ENCODE peak calls at places on chromosomes 11 and 22, in five cellular contexts. X is CD4-positive, CD25-positive, alpha-beta regulatory T cell; M is heart left ventricle; A is K562; P is tibial nerve. W is an unnamed sample. For H3K4me1, the result is how much of the 10 kb centered on the place peaks cover.

GRCh38 chr11:118857385-118857784 is 26.3 kb upstream of the CXCR5 start:
- DNase-seq in X (no peak), M (no peak), A (no peak), P (no peak), W (no peak)

GRCh38 chr22:44391026-44391425 is 78.3 kb upstream of the SHISAL1 start:
- DNase-seq in X (no peak), M (peak), A (no peak), P (no peak), W (peak)

GRCh38 chr11:117083011-117083940 is 15.0 kb downstream of the SIK3 start:
- DNase-seq in X (no peak), M (no peak), A (no peak), P (no peak), W (no peak)

GRCh38 chr11:36264601-36265344 is 24.5 kb downstream of the COMMD9 start:
- DNase-seq in X (no peak), M (no peak), A (no peak), P (no peak), W (no peak)

GRCh38 chr11:46900091-46900746 is 18.1 kb downstream of the LRP4 start:
- DNase-seq in X (no peak), M (no peak), A (no peak), P (no peak), W (no peak)

GRCh38 chr11:56855217-56855616 is 106.7 kb upstream of the OR9G4 start:
- DNase-seq in X (no peak), M (no peak), A (no peak), P (no peak), W (peak)

GRCh38 chr11:14308114-14308896 is 50.7 kb downstream of the RRAS2 start:
- DNase-seq in X (peak), M (no peak), A (peak), P (no peak), W (no peak)

GRCh38 chr11:11534981-11535380 is 86.8 kb downstream of the GALNT18 start:
- DNase-seq in X (no peak), M (peak), A (no peak), P (no peak), W (no peak)

GRCh38 chr22:40368016-40368415 is 2.4 kb upstream of the SGSM3 start:
- DNase-seq in X (no peak), M (no peak), A (no peak), P (no peak), W (no peak)

GRCh38 chr11:117839936-117840813 is 15.6 kb upstream of the FXYD2 start:
- DNase-seq in X (no peak), M (peak), A (no peak), P (no peak), W (no peak)

GRCh38 chr11:35487532-35488078 is 37.8 kb downstream of the PAMR1 start:
- DNase-seq in X (no peak), M (peak), A (peak), P (peak), W (peak)

GRCh38 chr22:22508274-22509176 is at the start of gene ZNF280B:
- DNase-seq in X (peak), M (peak), A (peak), P (no peak), W (peak)

GRCh38 chr11:128904872-128905344 is 13.8 kb downstream of the KCNJ5 start:
- DNase-seq in X (no peak), M (peak), A (peak), P (no peak), W (peak)

GRCh38 chr11:20127671-20128527 is 32.4 kb downstream of the DBX1 start:
- DNase-seq in X (peak), M (peak), A (peak), P (peak), W (peak)

GRCh38 chr11:6927030-6927617 is 898 bp downstream of the ZNF215 start:
- DNase-seq in X (no peak), M (no peak), A (no peak), P (no peak), W (no peak)

GRCh38 chr22:23075525-23076216 is 5.4 kb downstream of the GNAZ start:
- DNase-seq in X (no peak), M (no peak), A (no peak), P (no peak), W (no peak)

GRCh38 chr22:47195676-47196492 is 433.4 kb downstream of the TBC1D22A start:
- DNase-seq in X (no peak), M (no peak), A (no peak), P (peak), W (no peak)

GRCh38 chr11:2212411-2213251 is 41.0 kb upstream of the TH start:
- DNase-seq in X (no peak), M (no peak), A (no peak), P (no peak), W (no peak)

DNA sequence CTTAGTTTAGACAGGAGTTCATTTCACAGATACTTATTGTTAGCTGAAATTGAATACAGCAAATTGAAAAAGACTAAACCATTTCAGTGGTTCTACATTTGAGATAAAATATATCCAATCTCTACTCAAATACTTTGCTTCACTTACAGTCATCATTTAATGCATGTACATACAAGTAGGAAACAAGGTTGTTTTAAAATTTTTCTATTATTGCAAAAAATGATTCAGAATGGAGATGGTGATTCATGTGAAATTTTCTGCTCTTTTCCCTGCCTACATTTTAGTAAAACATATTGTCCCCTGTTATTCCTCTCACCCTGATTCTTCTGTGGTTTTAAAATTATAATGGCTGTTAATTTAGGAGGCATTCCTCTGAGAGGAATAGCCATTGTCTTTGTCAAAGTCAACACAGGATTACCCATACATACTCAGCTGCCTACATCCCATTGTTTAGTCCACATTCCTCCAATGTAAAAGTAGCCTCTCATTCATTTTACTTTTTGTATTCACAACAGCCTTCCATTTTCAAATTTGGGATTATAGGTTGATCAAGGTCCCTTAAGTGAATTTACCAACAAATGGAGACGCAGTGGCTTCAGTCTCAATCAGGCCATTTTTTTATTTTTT is 60.1 kb downstream of the TRPC6 start:
- DNase-seq in X (no peak), M (no peak), A (no peak), P (no peak), W (no peak)
- H3K4me3 ChIP-seq in X (no peak), M (no peak), A (no peak), P (no peak), W (no peak)

GRCh38 chr22:45994516-45995404 is 17.8 kb upstream of the WNT7B start:
- DNase-seq in X (peak), M (peak), A (peak), P (peak), W (peak)

GRCh38 chr22:45995405-45996101 is 18.6 kb upstream of the WNT7B start:
- DNase-seq in X (no peak), M (peak), A (no peak), P (no peak), W (no peak)

GRCh38 chr22:45997775-45998637 is 21.0 kb upstream of the WNT7B start:
- DNase-seq in X (no peak), M (peak), A (no peak), P (no peak), W (no peak)

GRCh38 chr22:45997077-45997774 is 20.3 kb upstream of the WNT7B start:
- DNase-seq in X (no peak), M (peak), A (peak), P (peak), W (peak)

GRCh38 chr22:45996241-45997076 is 19.5 kb upstream of the WNT7B start:
- DNase-seq in X (no peak), M (peak), A (no peak), P (no peak), W (no peak)
- H3K4me1 ChIP-seq in X (under half), M (half or more), A (under half), P (under half), W (under half)

GRCh38 chr11:68031136-68031459 is 617 bp downstream of the NDUFS8 start:
- DNase-seq in X (no peak), M (no peak), A (no peak), P (no peak), W (no peak)

GRCh38 chr11:68030318-68031135 is at the start of gene NDUFS8:
- DNase-seq in X (peak), M (peak), A (peak), P (peak), W (peak)

GRCh38 chr11:68033708-68034045 is 3.2 kb downstream of the NDUFS8 start:
- DNase-seq in X (no peak), M (peak), A (no peak), P (no peak), W (no peak)

GRCh38 chr11:68032997-68033707 is 2.7 kb downstream of the NDUFS8 start:
- DNase-seq in X (no peak), M (no peak), A (no peak), P (no peak), W (peak)

DNA sequence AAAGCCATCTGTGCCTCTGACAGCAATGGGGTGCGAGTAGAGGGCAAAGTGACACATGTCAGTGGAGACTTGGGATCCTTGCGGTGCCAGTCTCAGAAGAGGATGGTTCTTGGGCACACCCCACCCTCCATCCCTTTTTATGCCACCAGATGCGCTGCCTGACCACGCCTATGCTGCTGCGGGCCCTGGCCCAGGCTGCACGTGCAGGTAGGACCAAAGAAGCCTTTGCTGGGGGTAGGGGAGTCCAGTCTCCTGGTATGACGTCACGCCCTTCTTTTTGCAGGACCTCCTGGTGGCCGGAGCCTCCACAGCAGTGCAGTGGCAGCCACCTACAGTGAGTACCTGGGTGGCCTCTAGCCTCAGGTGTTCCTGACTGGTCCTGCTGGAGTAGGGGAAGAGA is 1.5 kb downstream of the NDUFS8 start:
- DNase-seq in X (no peak), M (no peak), A (no peak), P (no peak), W (no peak)
- H3K4me3 ChIP-seq in X (no peak), M (peak), A (no peak), P (no peak), W (no peak)

GRCh38 chr11:12687740-12688139 is 13.5 kb downstream of the TEAD1 start:
- DNase-seq in X (no peak), M (no peak), A (peak), P (no peak), W (no peak)

GRCh38 chr11:12685229-12685628 is 11.0 kb downstream of the TEAD1 start:
- DNase-seq in X (no peak), M (no peak), A (no peak), P (no peak), W (no peak)

GRCh38 chr11:12689029-12689755 is 15.0 kb downstream of the TEAD1 start:
- DNase-seq in X (no peak), M (no peak), A (no peak), P (no peak), W (no peak)

GRCh38 chr11:12686246-12687060 is 12.2 kb downstream of the TEAD1 start:
- DNase-seq in X (no peak), M (no peak), A (no peak), P (no peak), W (no peak)

DNA sequence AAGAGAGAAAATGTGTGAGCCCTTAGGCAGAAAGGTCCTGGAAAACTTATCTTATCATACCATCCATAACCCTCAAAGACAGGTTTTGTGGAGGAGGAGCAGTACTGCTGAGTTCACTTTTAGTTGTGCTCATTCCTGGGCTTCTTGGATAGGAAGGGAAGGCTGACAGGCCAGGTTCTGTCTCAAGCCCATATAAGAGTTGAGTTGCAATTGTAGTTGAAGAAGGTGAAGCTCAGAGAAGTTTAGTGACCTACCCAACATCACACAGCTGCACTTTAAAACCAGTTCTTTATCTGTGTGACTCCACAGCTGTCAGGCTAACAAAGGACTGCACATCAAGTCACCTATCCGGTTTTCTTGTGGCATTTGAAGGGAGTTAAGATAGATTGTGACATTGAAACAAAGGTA is 13.0 kb downstream of the TEAD1 start:
- DNase-seq in X (no peak), M (no peak), A (peak), P (no peak), W (no peak)
- H3K4me1 ChIP-seq in X (under half), M (under half), A (under half), P (under half), W (under half)

GRCh38 chr11:67355023-67355793 is 1.9 kb upstream of the POLD4 start:
- DNase-seq in X (no peak), M (no peak), A (no peak), P (no peak), W (peak)

GRCh38 chr11:67352546-67353316 is 615 bp downstream of the POLD4 start:
- DNase-seq in X (no peak), M (peak), A (peak), P (no peak), W (peak)

GRCh38 chr11:67353317-67354313 is at the start of gene POLD4:
- DNase-seq in X (peak), M (peak), A (peak), P (peak), W (peak)

GRCh38 chr11:67355794-67356550 is 2.6 kb upstream of the POLD4 start:
- DNase-seq in X (no peak), M (no peak), A (no peak), P (no peak), W (peak)

DNA sequence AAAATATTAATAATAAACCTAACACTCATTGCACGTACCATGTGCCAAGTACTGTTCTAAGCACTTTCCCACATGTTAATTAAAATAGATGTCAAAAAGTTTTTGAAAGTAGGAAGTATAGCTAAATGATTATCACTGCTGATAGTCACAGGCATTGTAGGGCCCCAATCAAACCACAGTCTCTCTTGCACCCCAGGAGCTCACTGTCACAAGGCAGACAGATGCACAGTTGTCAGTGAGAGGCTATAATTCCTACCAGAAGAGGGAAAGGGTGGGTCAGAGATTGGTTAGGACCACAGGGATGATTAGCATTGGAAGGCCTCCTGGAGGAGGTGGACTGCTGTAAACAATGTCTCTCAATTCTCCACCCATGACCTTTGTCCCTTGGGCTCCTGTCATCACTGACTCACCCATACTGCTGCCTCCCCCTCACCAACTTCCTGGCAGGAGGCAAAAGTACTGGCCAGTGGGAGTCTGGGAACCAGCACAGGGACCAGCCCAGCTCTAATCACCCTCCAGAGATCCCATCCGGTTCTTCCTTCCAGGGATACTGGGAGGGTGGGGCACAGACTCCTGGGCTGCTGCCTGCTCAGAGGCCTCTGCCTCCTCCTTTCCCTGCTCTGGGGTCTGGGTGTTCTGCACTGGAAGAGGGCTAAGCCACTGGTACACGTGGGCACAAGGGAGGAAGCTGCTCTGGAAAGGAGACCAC is 1.1 kb upstream of the POLD4 start:
- DNase-seq in X (no peak), M (peak), A (peak), P (no peak), W (peak)
- H3K4me3 ChIP-seq in X (peak), M (peak), A (peak), P (no peak), W (no peak)

GRCh38 chr11:59967677-59968394 is 4.0 kb downstream of the OOSP4A start:
- DNase-seq in X (no peak), M (no peak), A (no peak), P (no peak), W (no peak)
- H3K4me1 ChIP-seq in X (under half), M (under half), A (under half), P (under half), W (under half)

GRCh38 chr22:42300286-42301071 is 30.0 kb upstream of the TCF20 start:
- DNase-seq in X (peak), M (no peak), A (peak), P (no peak), W (peak)
- H3K4me3 ChIP-seq in X (peak), M (no peak), A (no peak), P (no peak), W (no peak)

GRCh38 chr22:20524004-20524481 is 16.6 kb downstream of the MED15 start:
- DNase-seq in X (peak), M (no peak), A (peak), P (no peak), W (no peak)

GRCh38 chr22:20522828-20523117 is 15.4 kb downstream of the MED15 start:
- DNase-seq in X (no peak), M (no peak), A (no peak), P (no peak), W (no peak)

GRCh38 chr22:20523118-20523983 is 15.9 kb downstream of the MED15 start:
- DNase-seq in X (no peak), M (no peak), A (peak), P (no peak), W (no peak)

GRCh38 chr22:20520093-20520511 is 12.7 kb downstream of the MED15 start:
- DNase-seq in X (no peak), M (no peak), A (peak), P (no peak), W (no peak)

DNA sequence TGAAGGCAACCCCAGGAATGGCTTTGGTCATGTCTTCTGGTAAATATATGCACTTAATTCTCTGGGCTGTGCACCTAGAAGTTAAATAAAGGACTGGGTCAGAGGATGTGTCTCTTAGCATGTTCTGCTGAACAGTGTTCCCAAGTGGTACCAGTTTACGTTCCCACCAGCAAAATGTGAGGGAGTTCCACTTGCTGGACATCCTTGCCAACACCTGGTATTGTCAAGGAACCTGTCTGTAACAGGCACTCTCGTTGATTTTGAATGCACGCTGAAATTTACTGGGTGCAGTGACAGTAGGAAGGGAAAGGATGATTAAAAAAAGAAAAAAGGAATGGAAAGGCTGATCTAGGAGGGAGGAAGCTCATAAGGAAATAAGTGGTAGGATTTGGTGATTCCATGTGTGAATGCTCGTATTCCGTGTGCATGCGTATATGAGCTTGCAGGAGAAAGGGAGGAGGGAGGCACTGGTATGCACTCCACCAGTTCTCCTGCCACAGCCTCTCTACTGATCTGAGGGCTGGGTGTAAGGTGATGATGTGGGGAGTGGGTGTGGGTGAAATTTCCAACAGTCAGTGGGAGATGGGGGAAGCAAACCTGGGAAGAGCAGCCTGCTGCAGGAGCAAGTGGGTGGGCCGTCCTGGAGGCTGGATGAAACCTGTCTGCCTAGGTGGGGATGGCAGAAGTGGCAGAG is 14.9 kb downstream of the MED15 start:
- DNase-seq in X (no peak), M (no peak), A (peak), P (no peak), W (no peak)
- H3K4me1 ChIP-seq in X (half or more), M (under half), A (under half), P (under half), W (under half)

DNA sequence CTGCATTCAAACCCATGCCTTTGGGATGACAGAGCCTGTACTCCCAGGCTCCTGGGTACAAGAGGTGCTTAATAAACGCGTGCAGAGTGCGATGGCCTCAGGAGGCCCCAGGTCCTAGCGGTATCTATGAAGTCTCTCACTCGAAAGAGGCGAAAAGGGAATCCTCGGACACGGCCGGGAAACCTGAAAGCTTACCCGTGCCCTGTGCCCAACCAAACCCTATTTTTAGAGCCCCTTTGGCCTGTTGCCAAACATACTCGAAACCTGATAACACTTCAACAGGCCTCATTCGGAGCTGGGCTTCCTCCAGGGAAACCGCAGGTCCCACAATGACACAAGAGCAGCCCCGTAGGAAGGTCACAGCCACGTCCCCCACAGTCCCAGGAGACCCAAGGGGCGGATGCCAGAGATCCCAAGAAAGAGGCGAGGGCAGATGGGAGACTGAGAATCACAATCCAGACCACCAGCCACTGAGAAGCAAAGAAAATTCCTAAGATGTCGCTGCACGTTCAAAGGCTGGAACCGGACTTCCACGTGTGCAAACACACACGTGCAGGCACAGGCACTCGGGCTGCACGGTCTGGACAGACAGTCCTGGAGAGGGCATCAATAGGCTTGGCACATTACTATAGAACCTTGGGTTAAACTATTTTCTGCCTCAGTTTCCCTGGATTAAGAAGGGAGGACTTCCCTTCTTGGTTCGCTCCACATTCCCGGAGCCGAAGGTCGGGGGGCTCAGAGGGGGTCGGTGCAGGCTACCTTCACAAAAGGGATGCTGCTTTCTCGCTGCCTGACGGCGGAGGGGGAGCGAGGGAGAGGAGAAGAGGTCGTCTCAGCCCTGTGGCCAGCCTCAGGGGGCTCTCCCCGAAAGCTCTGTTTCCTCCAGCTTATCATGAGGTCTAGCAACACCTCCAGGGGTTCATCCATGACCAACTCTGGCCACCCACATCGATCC is 8.2 kb downstream of the PDGFB start:
- DNase-seq in X (no peak), M (peak), A (peak), P (no peak), W (peak)
- H3K4me3 ChIP-seq in X (no peak), M (peak), A (no peak), P (no peak), W (no peak)